ENCODE peak calls at places on chromosomes 6 and 20, in four cellular contexts. One of them, this sample, is unnamed.

GRCh38 chr20:46791722-46792416 is 82.4 kb downstream of the SLC2A10 start:
- DNase-seq in HepG2: no peak
- DNase-seq in endothelial cell of umbilical vein: no peak
- DNase-seq in GM12878: no peak
- DNase-seq in this sample: no peak

GRCh38 chr20:37598101-37598530 is 70.4 kb upstream of the BLCAP start:
- DNase-seq in endothelial cell of umbilical vein: no peak
- DNase-seq in GM12878: no peak
- DNase-seq in HepG2: no peak
- DNase-seq in this sample: no peak

GRCh38 chr6:155599571-155599970 is 143.9 kb upstream of the NOX3 start:
- DNase-seq in HepG2: no peak
- DNase-seq in GM12878: no peak
- DNase-seq in endothelial cell of umbilical vein: no peak
- DNase-seq in this sample: no peak

GRCh38 chr6:21738180-21739094 is 144.9 kb downstream of the SOX4 start:
- DNase-seq in GM12878: no peak
- DNase-seq in endothelial cell of umbilical vein: no peak
- DNase-seq in HepG2: no peak
- DNase-seq in this sample: no peak

GRCh38 chr20:19074828-19075516 is 137.5 kb upstream of the SLC24A3 start:
- DNase-seq in endothelial cell of umbilical vein: no peak
- DNase-seq in HepG2: no peak
- DNase-seq in GM12878: peak
- DNase-seq in this sample: peak

GRCh38 chr20:42895062-42895461 is 294.6 kb downstream of the PTPRT start:
- DNase-seq in endothelial cell of umbilical vein: no peak
- DNase-seq in GM12878: no peak
- DNase-seq in HepG2: no peak
- DNase-seq in this sample: no peak

GRCh38 chr20:48839083-48839482 is 11.3 kb upstream of the PREX1 start:
- DNase-seq in HepG2: no peak
- DNase-seq in endothelial cell of umbilical vein: no peak
- DNase-seq in GM12878: no peak
- DNase-seq in this sample: no peak

GRCh38 chr6:163347021-163347446 is 67.5 kb upstream of the QKI start:
- DNase-seq in endothelial cell of umbilical vein: no peak
- DNase-seq in HepG2: no peak
- DNase-seq in GM12878: no peak
- DNase-seq in this sample: peak

GRCh38 chr20:35831029-35831428 is 59.2 kb downstream of the PHF20 start:
- DNase-seq in GM12878: no peak
- DNase-seq in endothelial cell of umbilical vein: no peak
- DNase-seq in HepG2: no peak
- DNase-seq in this sample: no peak

GRCh38 chr6:159969921-159970320 is 1.0 kb downstream of the IGF2R start:
- DNase-seq in HepG2: peak
- DNase-seq in endothelial cell of umbilical vein: peak
- DNase-seq in GM12878: no peak
- DNase-seq in this sample: peak

GRCh38 chr6:161439093-161439492 is 165.2 kb upstream of the AGPAT4 start:
- DNase-seq in HepG2: no peak
- DNase-seq in endothelial cell of umbilical vein: peak
- DNase-seq in GM12878: no peak
- DNase-seq in this sample: no peak

GRCh38 chr6:32148722-32149576 is 2.8 kb downstream of the PRRT1 start:
- DNase-seq in endothelial cell of umbilical vein: peak
- DNase-seq in HepG2: no peak
- DNase-seq in GM12878: no peak
- DNase-seq in this sample: no peak

GRCh38 chr6:129812145-129812777 is 48.9 kb downstream of the TMEM244 start:
- DNase-seq in endothelial cell of umbilical vein: no peak
- DNase-seq in HepG2: no peak
- DNase-seq in GM12878: no peak
- DNase-seq in this sample: no peak
- TF ChIP-seq MYC in endothelial cell of umbilical vein: no peak
- TF ChIP-seq MYC in HepG2: no peak
- TF ChIP-seq MYC in GM12878: no peak
- TF ChIP-seq MYC in this sample: no peak

DNA sequence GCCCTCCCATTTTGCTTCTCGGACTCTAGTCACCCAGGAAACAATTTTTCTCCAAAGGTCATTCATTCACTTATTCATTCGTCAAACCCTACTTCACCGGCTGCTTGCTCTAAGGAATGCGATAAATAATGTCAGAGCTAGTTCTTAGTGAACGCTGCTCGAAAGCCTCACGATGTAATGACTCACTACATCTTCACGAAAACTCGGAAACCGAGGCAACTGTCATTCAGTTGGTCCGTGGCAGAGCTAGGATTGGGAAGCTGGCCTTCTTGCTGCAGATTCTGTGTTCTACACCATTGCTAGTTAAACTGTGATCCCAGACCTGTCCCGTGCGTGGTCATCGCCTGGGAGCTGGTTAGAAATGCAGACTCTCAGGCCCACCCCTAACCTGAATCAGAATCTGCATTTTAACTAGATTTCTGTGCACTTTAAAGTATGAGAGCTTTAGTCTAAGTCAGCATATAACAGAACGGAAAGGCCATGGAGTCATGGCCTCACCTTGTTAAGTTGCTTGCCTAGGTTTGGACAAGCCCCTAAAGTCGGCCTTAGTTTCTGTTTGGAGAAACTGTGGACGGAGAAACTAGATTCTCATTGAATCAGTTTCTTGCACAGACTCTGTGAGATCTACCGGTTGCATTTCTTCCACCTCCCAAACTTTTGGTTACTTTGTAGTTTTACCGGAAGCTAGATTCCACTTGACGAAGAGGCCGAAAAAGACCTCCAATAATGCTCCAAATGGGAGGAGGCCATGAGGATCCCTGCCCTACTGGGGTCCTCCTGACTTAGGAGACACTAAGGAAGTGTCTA is 640 bp upstream of the CCND3 start:
- DNase-seq in GM12878: no peak
- DNase-seq in HepG2: no peak
- DNase-seq in endothelial cell of umbilical vein: peak
- DNase-seq in this sample: no peak
- TF ChIP-seq POLR2A in GM12878: no peak
- TF ChIP-seq POLR2A in HepG2: no peak
- TF ChIP-seq POLR2A in endothelial cell of umbilical vein: no peak
- TF ChIP-seq POLR2A in this sample: no peak

DNA sequence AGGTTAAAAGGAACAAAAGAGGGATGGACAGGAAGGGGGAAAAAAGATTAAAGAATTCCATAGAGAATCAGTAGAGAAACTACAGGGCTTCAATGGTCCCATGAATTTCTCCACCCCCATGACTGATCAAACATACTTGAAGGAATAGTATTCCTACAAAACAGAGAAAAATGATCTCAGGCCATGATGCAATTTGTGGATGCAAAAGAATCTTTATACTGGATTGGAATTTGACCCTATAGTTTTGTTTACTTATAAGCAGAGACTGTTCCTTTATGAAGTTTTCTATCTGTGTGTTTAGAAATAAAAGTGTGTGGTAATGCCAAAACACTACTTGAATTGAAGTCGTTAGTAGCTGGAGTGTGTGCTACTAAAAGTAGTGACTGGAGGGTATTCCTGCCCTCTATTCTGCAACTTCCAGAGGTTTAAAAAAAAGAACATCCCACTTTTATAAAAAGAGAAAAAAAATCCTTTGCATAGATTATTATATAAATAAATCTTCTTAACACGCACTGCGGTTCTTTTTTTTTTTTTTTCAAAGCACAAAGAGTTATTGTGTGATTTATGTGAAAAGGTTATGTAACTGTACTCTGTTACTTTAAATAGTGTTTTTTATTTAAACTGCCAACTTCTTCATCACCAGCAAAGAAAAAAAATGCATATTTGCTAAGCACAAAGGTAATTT is 214.4 kb upstream of the CITED2 start:
- DNase-seq in endothelial cell of umbilical vein: no peak
- DNase-seq in HepG2: peak
- DNase-seq in GM12878: no peak
- DNase-seq in this sample: no peak
- TF ChIP-seq MYC in endothelial cell of umbilical vein: no peak
- TF ChIP-seq MYC in HepG2: no peak
- TF ChIP-seq MYC in GM12878: no peak
- TF ChIP-seq MYC in this sample: no peak

GRCh38 chr6:166318649-166319600 is 10.7 kb upstream of the PRR18 start:
- DNase-seq in HepG2: peak
- DNase-seq in GM12878: no peak
- DNase-seq in endothelial cell of umbilical vein: no peak
- DNase-seq in this sample: no peak
- TF ChIP-seq POLR2A in HepG2: no peak
- TF ChIP-seq POLR2A in GM12878: peak
- TF ChIP-seq POLR2A in endothelial cell of umbilical vein: no peak
- TF ChIP-seq POLR2A in this sample: no peak

GRCh38 chr6:100186552-100186951 is 192.5 kb upstream of the MCHR2 start:
- DNase-seq in GM12878: no peak
- DNase-seq in endothelial cell of umbilical vein: no peak
- DNase-seq in HepG2: no peak
- DNase-seq in this sample: no peak
- TF ChIP-seq MYC in GM12878: no peak
- TF ChIP-seq MYC in endothelial cell of umbilical vein: no peak
- TF ChIP-seq MYC in HepG2: no peak
- TF ChIP-seq MYC in this sample: no peak

DNA sequence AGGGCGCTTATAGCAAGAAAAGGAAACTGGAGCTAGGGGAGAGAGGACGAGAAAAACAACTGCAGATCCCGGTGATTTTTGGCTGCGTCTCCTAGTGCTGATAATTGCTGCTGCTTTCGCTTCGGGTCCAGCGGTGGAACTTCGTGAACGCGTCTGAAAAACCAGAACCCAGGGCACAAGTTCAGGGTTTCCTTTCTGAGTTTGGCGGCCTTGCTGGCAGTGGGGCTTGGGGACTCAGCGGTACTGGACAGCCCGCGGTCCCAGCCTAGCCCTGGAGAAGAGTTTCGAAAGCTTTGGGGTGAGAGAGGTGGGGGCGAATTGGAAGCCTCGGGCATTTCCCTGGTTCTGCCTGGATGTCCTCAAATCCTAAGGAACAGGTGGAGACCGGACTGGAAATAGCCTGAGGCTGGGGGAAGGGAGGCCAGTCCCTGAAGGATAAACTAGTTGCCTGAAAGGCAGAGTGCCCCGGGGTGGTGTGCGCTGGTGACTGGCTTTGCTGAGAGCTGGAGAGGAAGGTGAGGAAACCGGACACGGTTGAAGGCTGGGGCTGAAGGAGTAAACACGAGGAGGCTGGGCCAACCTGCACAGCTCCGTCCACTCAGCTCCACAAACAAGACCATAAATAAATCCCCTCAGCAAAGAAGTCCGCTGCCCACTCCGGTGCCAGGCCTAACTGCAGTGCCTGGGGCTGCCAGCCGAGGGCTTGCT is 857 bp downstream of the GMPR start:
- DNase-seq in HepG2: no peak
- DNase-seq in GM12878: no peak
- DNase-seq in endothelial cell of umbilical vein: peak
- DNase-seq in this sample: peak
- TF ChIP-seq POLR2A in HepG2: no peak
- TF ChIP-seq POLR2A in GM12878: no peak
- TF ChIP-seq POLR2A in endothelial cell of umbilical vein: no peak
- TF ChIP-seq POLR2A in this sample: no peak

GRCh38 chr6:146361367-146361924 is 182.2 kb upstream of the RAB32 start:
- DNase-seq in HepG2: no peak
- DNase-seq in endothelial cell of umbilical vein: peak
- DNase-seq in GM12878: no peak
- DNase-seq in this sample: no peak
- TF ChIP-seq MYC in HepG2: no peak
- TF ChIP-seq MYC in endothelial cell of umbilical vein: no peak
- TF ChIP-seq MYC in GM12878: no peak
- TF ChIP-seq MYC in this sample: no peak

DNA sequence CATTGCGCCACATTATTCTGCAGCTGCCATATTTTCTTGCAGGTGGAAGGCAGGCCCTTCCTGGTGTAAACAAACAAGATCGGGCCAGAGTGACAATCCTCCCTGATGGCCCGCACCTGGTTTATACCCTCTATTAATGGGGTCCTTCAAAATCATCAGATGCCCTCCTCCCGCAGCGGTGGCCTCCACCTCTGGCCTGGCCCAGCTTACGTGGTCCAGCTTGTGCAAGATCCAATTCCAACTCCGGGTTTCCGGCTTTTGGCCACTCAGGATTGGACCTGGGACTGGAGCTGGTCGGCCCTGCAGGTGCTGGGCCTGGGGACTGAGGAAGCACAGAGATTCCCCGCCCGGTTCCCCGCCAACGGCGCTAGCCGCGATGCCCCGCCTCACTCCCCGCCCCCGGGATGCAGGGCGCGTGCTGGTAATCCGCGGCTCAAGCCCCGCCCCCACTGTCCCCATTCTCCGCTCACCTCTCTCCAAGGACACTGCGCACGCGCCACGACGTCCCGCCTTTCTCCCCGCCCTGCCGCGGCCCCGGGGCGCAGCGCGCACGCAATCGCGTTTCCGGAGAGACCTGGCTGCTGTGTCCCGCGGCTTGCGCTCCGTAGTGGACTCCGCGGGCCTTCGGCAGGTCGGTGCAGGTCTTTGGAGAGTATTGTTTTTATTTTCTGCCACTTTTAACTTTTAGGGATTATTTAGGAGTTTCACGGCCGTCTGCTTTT is at the start of gene TMEM14B:
- DNase-seq in GM12878: peak
- DNase-seq in endothelial cell of umbilical vein: peak
- DNase-seq in HepG2: peak
- DNase-seq in this sample: peak
- TF ChIP-seq POLR2A in GM12878: peak
- TF ChIP-seq POLR2A in endothelial cell of umbilical vein: peak
- TF ChIP-seq POLR2A in HepG2: peak
- TF ChIP-seq POLR2A in this sample: peak